ENCODE peak calls at places on chromosome 14, in six cellular contexts. D is GM23338, M is transverse colon, B is stomach, X is endothelial cell of umbilical vein, Y is spleen. F is an unnamed sample.

GRCh38 chr14:71355324-71356201 is 448.3 kb downstream of the PCNX1 start:
- DNase-seq in D (peak; percentile 26), M (no peak), B (peak; percentile 53), X (peak; percentile 37), Y (no peak), F (no peak)

GRCh38 chr14:51082394-51082793 is 12.5 kb downstream of the TRIM9 start:
- DNase-seq in D (no peak), M (no peak), B (no peak), X (no peak), Y (no peak), F (no peak)

GRCh38 chr14:103520657-103521437 is 1.8 kb downstream of the CKB start:
- DNase-seq in D (peak; percentile 84), M (peak; percentile 89), B (peak; percentile 87), X (peak; percentile 49), Y (peak; percentile 92), F (peak; percentile 75)

GRCh38 chr14:20295067-20295466 is 10.7 kb downstream of the TTC5 start:
- DNase-seq in D (no peak), M (no peak), B (no peak), X (no peak), Y (no peak), F (no peak)

GRCh38 chr14:39230416-39230815 is 3.3 kb upstream of the MIA2 start:
- DNase-seq in D (no peak), M (no peak), B (no peak), X (no peak), Y (no peak), F (no peak)

GRCh38 chr14:74846968-74847549 is 28.9 kb downstream of the PROX2 start:
- DNase-seq in D (no peak), M (no peak), B (no peak), X (no peak), Y (no peak), F (no peak)

GRCh38 chr14:52473557-52473956 is 78.7 kb downstream of the TXNDC16 start:
- DNase-seq in D (peak; percentile 38), M (no peak), B (no peak), X (peak; percentile 43), Y (no peak), F (no peak)

GRCh38 chr14:97053941-97054340 is 256.8 kb downstream of the VRK1 start:
- DNase-seq in D (no peak), M (no peak), B (no peak), X (no peak), Y (no peak), F (no peak)

GRCh38 chr14:24411468-24412454 is 13.0 kb downstream of the NYNRIN start:
- DNase-seq in D (peak; percentile 84), M (no peak), B (peak; percentile 52), X (peak; percentile 70), Y (no peak), F (no peak)

GRCh38 chr14:89027097-89027740 is 202.8 kb downstream of the TTC8 start:
- DNase-seq in D (peak; percentile 80), M (peak; percentile 55), B (peak; percentile 61), X (peak; percentile 25), Y (peak; percentile 91), F (no peak)

GRCh38 chr14:24508155-24508554 is at the start of gene CMA1:
- DNase-seq in D (no peak), M (no peak), B (no peak), X (no peak), Y (no peak), F (no peak)

GRCh38 chr14:93789366-93790130 is 1.3 kb upstream of the PRIMA1 start:
- DNase-seq in D (peak; percentile 42), M (no peak), B (no peak), X (no peak), Y (no peak), F (no peak)

GRCh38 chr14:105702275-105702817 is 176.0 kb downstream of the TMEM121 start:
- DNase-seq in D (no peak), M (no peak), B (no peak), X (no peak), Y (no peak), F (no peak)

GRCh38 chr14:52834440-52834842 is 43.0 kb upstream of the GNPNAT1 start:
- DNase-seq in D (no peak), M (no peak), B (no peak), X (peak; percentile 67), Y (no peak), F (no peak)

GRCh38 chr14:26204362-26204953 is 393.4 kb downstream of the NOVA1 start:
- DNase-seq in D (peak; percentile 49), M (no peak), B (no peak), X (peak; percentile 49), Y (no peak), F (no peak)

GRCh38 chr14:95547626-95548327 is 12.9 kb downstream of the GLRX5 start:
- DNase-seq in D (peak; percentile 41), M (no peak), B (no peak), X (peak; percentile 67), Y (no peak), F (no peak)

GRCh38 chr14:75205586-75205985 is 29.2 kb upstream of the TMED10 start:
- DNase-seq in D (no peak), M (no peak), B (no peak), X (peak; percentile 82), Y (peak; percentile 11), F (no peak)

GRCh38 chr14:35342160-35343010 is 50.2 kb downstream of the PSMA6 start:
- DNase-seq in D (no peak), M (no peak), B (peak; percentile 65), X (no peak), Y (no peak), F (peak; percentile 61)

GRCh38 chr14:69043007-69043444 is 63.9 kb upstream of the ACTN1 start:
- DNase-seq in D (no peak), M (peak; percentile 49), B (peak; percentile 51), X (no peak), Y (peak; percentile 85), F (peak; percentile 45)

GRCh38 chr14:105876158-105876557 is 349.8 kb downstream of the TMEM121 start:
- DNase-seq in D (no peak), M (no peak), B (peak; percentile 11), X (no peak), Y (peak; percentile 39), F (no peak)

GRCh38 chr14:57464013-57464730 is 29.5 kb downstream of the CCDC198 start:
- DNase-seq in D (no peak), M (no peak), B (no peak), X (no peak), Y (no peak), F (no peak)

GRCh38 chr14:62939970-62940369 is 105.3 kb downstream of the KCNH5 start:
- DNase-seq in D (no peak), M (no peak), B (no peak), X (no peak), Y (no peak), F (no peak)

GRCh38 chr14:62938774-62939173 is 106.5 kb downstream of the KCNH5 start:
- DNase-seq in D (no peak), M (no peak), B (no peak), X (no peak), Y (no peak), F (no peak)

GRCh38 chr14:62934439-62934838 is 110.8 kb downstream of the KCNH5 start:
- DNase-seq in D (no peak), M (no peak), B (no peak), X (no peak), Y (no peak), F (no peak)
- H3K27ac ChIP-seq in D (no peak overlapping the region), M (no peak overlapping the region), B (no peak overlapping the region), X (no peak overlapping the region), Y (no peak overlapping the region), F (no peak overlapping the region)

GRCh38 chr14:101783260-101784016 is 21.9 kb downstream of the PPP2R5C start:
- DNase-seq in D (peak; percentile 24), M (no peak), B (no peak), X (no peak), Y (no peak), F (no peak)

GRCh38 chr14:101784631-101785030 is 23.1 kb downstream of the PPP2R5C start:
- DNase-seq in D (no peak), M (no peak), B (no peak), X (no peak), Y (no peak), F (no peak)

GRCh38 chr14:101780390-101780789 is 18.9 kb downstream of the PPP2R5C start:
- DNase-seq in D (peak; percentile 50), M (no peak), B (no peak), X (no peak), Y (no peak), F (no peak)

GRCh38 chr14:101780887-101781239 is 19.4 kb downstream of the PPP2R5C start:
- DNase-seq in D (peak; percentile 75), M (peak; percentile 36), B (no peak), X (no peak), Y (no peak), F (no peak)

DNA sequence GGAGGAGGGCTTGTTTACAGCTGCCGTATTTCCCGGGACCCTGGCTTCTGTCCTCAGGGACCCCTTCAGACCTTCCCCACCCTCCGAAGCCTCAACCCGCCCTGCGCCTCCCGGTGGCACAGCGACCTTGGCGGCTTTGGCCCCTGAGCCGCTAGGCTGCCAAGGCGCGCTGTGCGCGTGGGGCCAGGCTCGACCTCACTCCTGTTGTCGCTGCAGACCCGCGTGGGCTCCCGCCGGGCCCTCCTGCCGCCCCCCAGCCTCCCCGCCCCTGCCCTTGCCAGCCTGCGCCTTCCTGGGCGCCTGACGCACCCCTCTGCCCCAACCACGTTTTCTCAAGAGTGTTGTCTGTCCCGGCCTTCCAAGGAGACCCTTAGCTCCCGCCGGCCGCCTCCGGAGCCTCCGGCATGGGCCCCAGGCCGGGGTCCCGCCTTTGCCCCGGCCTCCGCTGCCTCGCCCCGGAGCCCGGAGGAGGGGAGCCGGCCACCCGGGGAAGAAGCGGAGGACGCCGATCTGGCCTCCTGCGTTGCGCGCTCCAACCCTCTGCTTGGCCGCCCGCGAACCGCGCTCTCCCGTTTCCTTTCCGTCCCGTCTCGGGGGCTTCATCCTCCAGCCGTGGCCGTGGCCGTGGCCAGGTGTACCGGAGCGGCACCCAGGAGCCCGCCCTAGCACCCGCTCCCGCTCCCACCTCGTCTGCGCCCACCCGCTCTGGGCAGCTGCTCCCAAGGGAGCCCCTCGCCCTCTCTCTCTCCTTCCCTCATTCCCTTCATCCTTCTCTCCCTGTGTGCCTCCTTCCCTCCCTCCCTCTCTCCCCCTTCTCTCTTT is 19.9 kb downstream of the PPP2R5C start:
- DNase-seq in D (peak; percentile 25), M (no peak), B (no peak), X (no peak), Y (no peak), F (no peak)
- H3K4me3 ChIP-seq in D (peak overlapping the region; percentile 78), M (peak overlapping the region; percentile 48), B (peak overlapping the region; percentile 63), X (no peak overlapping the region), Y (peak overlapping the region; percentile 53), F (peak overlapping the region; percentile 57)

GRCh38 chr14:59585891-59586554 is 9.4 kb upstream of the CCDC175 start:
- DNase-seq in D (no peak), M (no peak), B (no peak), X (peak; percentile 11), Y (no peak), F (no peak)
- TF ChIP-seq POLR2AphosphoS5 in D (no peak), M (no peak), B (no peak), X (no peak), Y (no peak), F (no peak)

DNA sequence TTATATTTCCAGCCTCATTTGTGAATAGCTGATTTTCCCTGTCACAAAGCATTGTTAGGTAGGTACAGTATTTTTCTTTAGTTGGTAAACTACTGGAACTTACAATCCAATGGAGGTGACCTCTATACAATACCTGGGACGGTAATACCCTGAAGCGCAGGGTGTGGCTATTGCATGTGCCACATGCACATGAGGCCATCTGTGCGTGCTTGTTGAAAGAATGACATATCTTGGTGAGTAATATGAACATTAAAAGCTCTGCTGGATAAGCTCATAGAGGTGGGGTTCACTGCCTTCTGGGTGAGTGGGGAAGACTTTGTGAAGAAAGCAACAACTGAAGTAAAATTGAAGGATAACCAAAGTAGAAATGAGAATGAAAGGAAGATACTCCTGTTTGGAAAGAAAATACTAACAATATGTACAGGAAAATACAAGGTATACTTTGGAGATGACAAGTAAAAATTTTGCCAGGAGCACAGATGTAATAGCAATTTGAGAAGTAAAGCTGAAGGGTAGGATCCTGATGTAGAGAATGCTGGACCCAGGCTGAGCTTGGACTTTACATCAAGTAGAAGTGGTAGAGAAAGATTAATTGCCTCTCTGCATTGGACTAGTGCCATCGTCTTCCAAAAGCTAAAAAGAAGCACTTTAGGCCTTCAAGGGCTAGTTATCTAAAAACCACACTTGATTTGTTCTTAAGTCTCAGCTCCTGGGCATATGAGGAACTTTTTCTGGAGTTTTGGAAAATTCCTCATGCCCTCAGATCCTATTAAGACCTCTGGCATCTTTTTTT is 97.1 kb downstream of the SLC38A6 start:
- DNase-seq in D (no peak), M (no peak), B (no peak), X (no peak), Y (no peak), F (no peak)
- H3K27ac ChIP-seq in D (no peak overlapping the region), M (no peak overlapping the region), B (no peak overlapping the region), X (no peak overlapping the region), Y (no peak overlapping the region), F (no peak overlapping the region)